ENCODE peak calls at places on chromosomes 5 and 9, in eight cellular contexts. F is right lobe of liver, C is left ventricle myocardium inferior, Y is fibroblast of lung, Q is Caco-2, R is aorta, S is pancreas, A is fibroblast of the aortic adventitia. V is an unnamed sample.

GRCh38 chr5:139379626-139380449 is 3.3 kb downstream of the SLC23A1 start:
- DNase-seq in F (peak), C (no peak), Y (no peak), Q (no peak), R (no peak), S (no peak), A (no peak), V (no peak)

GRCh38 chr9:84385357-84386040 is 44.9 kb upstream of the SLC28A3 start:
- DNase-seq in F (no peak), C (no peak), Y (no peak), Q (no peak), R (no peak), S (no peak), A (no peak), V (no peak)

GRCh38 chr5:65262094-65262493 is 219.6 kb downstream of the ADAMTS6 start:
- DNase-seq in F (no peak), C (no peak), Y (no peak), Q (no peak), R (no peak), S (peak), A (no peak), V (peak)

GRCh38 chr9:27365977-27366376 is 69.0 kb upstream of the EQTN start:
- DNase-seq in F (no peak), C (no peak), Y (no peak), Q (no peak), R (no peak), S (no peak), A (no peak), V (peak)

GRCh38 chr5:173454764-173455598 is 126.8 kb upstream of the STC2 start:
- DNase-seq in F (no peak), C (peak), Y (peak), Q (no peak), R (peak), S (no peak), A (peak), V (peak)

GRCh38 chr9:137959641-137960411 is 82.2 kb downstream of the CACNA1B start:
- DNase-seq in F (no peak), C (no peak), Y (no peak), Q (no peak), R (no peak), S (no peak), A (no peak), V (no peak)

GRCh38 chr5:174317261-174317894 is 271.9 kb downstream of the NSG2 start:
- DNase-seq in F (no peak), C (no peak), Y (peak), Q (peak), R (no peak), S (peak), A (peak), V (peak)

GRCh38 chr5:56669534-56670483 is 145.5 kb upstream of the MAP3K1 start:
- DNase-seq in F (peak), C (peak), Y (peak), Q (no peak), R (peak), S (peak), A (no peak), V (peak)

GRCh38 chr5:73132759-73133158 is 12.4 kb downstream of the TMEM171 start:
- DNase-seq in F (no peak), C (no peak), Y (no peak), Q (no peak), R (no peak), S (no peak), A (no peak), V (no peak)

GRCh38 chr9:93730643-93731042 is 154.3 kb downstream of the PHF2 start:
- DNase-seq in F (no peak), C (no peak), Y (no peak), Q (no peak), R (no peak), S (no peak), A (no peak), V (no peak)

GRCh38 chr5:1799110-1799601 is 481 bp downstream of the MRPL36 start:
- DNase-seq in F (peak), C (no peak), Y (peak), Q (no peak), R (no peak), S (peak), A (peak), V (peak)

GRCh38 chr9:84285381-84285780 is 55.2 kb downstream of the SLC28A3 start:
- DNase-seq in F (no peak), C (no peak), Y (no peak), Q (no peak), R (no peak), S (no peak), A (no peak), V (no peak)

GRCh38 chr5:16090270-16090669 is 89.3 kb downstream of the MARCHF11 start:
- DNase-seq in F (no peak), C (no peak), Y (no peak), Q (no peak), R (no peak), S (no peak), A (no peak), V (no peak)

GRCh38 chr9:34253460-34253837 is 74.6 kb downstream of the UBAP1 start:
- DNase-seq in F (no peak), C (peak), Y (peak), Q (no peak), R (no peak), S (no peak), A (peak), V (peak)

GRCh38 chr9:134965421-134965820 is 47.7 kb upstream of the FCN1 start:
- DNase-seq in F (no peak), C (no peak), Y (no peak), Q (peak), R (peak), S (peak), A (no peak), V (no peak)

GRCh38 chr9:103941104-103941503 is 153.0 kb upstream of the SMC2 start:
- DNase-seq in F (no peak), C (no peak), Y (no peak), Q (no peak), R (no peak), S (no peak), A (no peak), V (no peak)

GRCh38 chr5:178434016-178434761 is 156.0 kb downstream of the COL23A1 start:
- DNase-seq in F (no peak), C (no peak), Y (no peak), Q (no peak), R (peak), S (no peak), A (no peak), V (no peak)

GRCh38 chr9:76394896-76395244 is 644 bp upstream of the RFK start:
- DNase-seq in F (peak), C (peak), Y (no peak), Q (peak), R (no peak), S (no peak), A (peak), V (no peak)

GRCh38 chr5:39362646-39363045 is 1.6 kb downstream of the C9 start:
- DNase-seq in F (peak), C (no peak), Y (no peak), Q (no peak), R (no peak), S (no peak), A (peak), V (no peak)

GRCh38 chr5:133607451-133607850 is 4.9 kb downstream of the FSTL4 start:
- DNase-seq in F (no peak), C (no peak), Y (no peak), Q (no peak), R (no peak), S (no peak), A (no peak), V (no peak)

GRCh38 chr5:178793156-178793555 is 62.7 kb upstream of the ZNF354A start:
- DNase-seq in F (no peak), C (peak), Y (no peak), Q (peak), R (no peak), S (peak), A (no peak), V (no peak)

GRCh38 chr9:107883496-107884120 is 394.0 kb upstream of the KLF4 start:
- DNase-seq in F (no peak), C (no peak), Y (no peak), Q (no peak), R (peak), S (no peak), A (no peak), V (no peak)

GRCh38 chr9:76438841-76439588 is 20.0 kb upstream of the GCNT1 start:
- DNase-seq in F (no peak), C (no peak), Y (no peak), Q (no peak), R (no peak), S (no peak), A (no peak), V (no peak)

GRCh38 chr5:175814676-175815075 is 56.7 kb upstream of the CPLX2 start:
- DNase-seq in F (no peak), C (peak), Y (peak), Q (no peak), R (no peak), S (peak), A (peak), V (peak)

GRCh38 chr9:127059648-127060365 is 62.6 kb downstream of the ANGPTL2 start:
- DNase-seq in F (no peak), C (no peak), Y (peak), Q (no peak), R (no peak), S (no peak), A (peak), V (no peak)

GRCh38 chr9:7161469-7161868 is 403.7 kb downstream of the KDM4C start:
- DNase-seq in F (no peak), C (no peak), Y (no peak), Q (no peak), R (no peak), S (no peak), A (no peak), V (no peak)

GRCh38 chr5:114898602-114899001 is 271.1 kb downstream of the TRIM36 start:
- DNase-seq in F (no peak), C (no peak), Y (no peak), Q (no peak), R (no peak), S (no peak), A (no peak), V (no peak)

GRCh38 chr9:132851421-132851792 is 26.7 kb downstream of the AK8 start:
- DNase-seq in F (no peak), C (no peak), Y (no peak), Q (no peak), R (no peak), S (no peak), A (no peak), V (no peak)

GRCh38 chr5:85132269-85132668 is 747.6 kb upstream of the EDIL3 start:
- DNase-seq in F (no peak), C (no peak), Y (peak), Q (no peak), R (no peak), S (no peak), A (no peak), V (peak)

GRCh38 chr9:89059925-89060506 is 68.7 kb downstream of the S1PR3 start:
- DNase-seq in F (no peak), C (no peak), Y (no peak), Q (no peak), R (no peak), S (no peak), A (no peak), V (no peak)

GRCh38 chr5:126119894-126120442 is 303.2 kb upstream of the GRAMD2B start:
- DNase-seq in F (no peak), C (no peak), Y (peak), Q (no peak), R (no peak), S (no peak), A (peak), V (peak)

DNA sequence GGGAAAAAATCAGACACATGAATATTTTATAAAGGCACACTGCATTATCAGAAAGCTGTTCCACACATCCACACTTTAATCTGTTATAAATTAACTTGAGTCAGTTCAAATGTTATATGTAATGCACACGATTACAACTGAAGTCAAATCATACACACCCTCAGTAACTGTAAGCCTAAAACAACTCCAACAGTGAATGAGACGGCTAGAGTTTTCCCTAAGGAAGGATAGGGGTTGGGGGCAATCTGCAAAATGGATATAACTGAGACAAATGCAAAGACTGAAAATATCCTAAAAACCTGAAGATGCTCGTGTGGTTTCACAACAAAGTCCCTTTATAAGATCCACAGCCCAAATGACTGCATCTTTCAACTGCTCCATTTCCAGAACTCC is 166.4 kb downstream of the BNC2 start:
- DNase-seq in F (no peak), C (no peak), Y (no peak), Q (no peak), R (no peak), S (no peak), A (no peak), V (no peak)
- H3K4me3 ChIP-seq in F (no peak), C (peak), Y (peak), Q (no peak), R (peak), S (no peak), A (peak), V (peak)

GRCh38 chr5:93622240-93622885 is 39.3 kb downstream of the NR2F1 start:
- DNase-seq in F (no peak), C (no peak), Y (peak), Q (no peak), R (no peak), S (no peak), A (no peak), V (peak)
- H3K4me3 ChIP-seq in F (no peak), C (peak), Y (peak), Q (no peak), R (no peak), S (no peak), A (no peak), V (no peak)

DNA sequence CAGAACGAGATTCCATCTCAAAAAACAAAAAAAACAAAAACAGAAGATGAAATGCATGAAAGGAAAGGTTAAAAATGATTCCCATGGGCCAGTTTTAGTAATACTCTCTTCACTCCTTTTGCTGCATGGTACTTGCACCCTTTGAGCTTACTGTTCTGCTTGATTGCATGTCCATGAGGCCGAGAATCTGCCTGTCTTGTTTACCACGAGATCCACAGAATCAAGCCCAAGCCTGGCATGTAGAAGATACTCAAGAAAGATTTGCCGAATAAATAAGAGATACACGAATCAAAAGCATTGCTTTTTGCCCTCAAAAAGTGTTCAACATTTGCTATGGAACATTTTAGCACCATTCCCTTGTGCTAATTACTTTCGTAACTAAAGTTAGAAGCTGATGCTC is 1.1 kb downstream of the FAXDC2 start:
- DNase-seq in F (no peak), C (no peak), Y (no peak), Q (no peak), R (no peak), S (no peak), A (no peak), V (no peak)
- H3K4me3 ChIP-seq in F (no peak), C (peak), Y (no peak), Q (no peak), R (peak), S (peak), A (peak), V (peak)

GRCh38 chr9:69176446-69177135 is 2.5 kb downstream of the TJP2 start:
- DNase-seq in F (no peak), C (no peak), Y (peak), Q (no peak), R (no peak), S (no peak), A (no peak), V (no peak)
- H3K4me3 ChIP-seq in F (peak), C (no peak), Y (no peak), Q (no peak), R (no peak), S (no peak), A (no peak), V (no peak)

GRCh38 chr9:20594521-20594920 is 27.8 kb downstream of the MLLT3 start:
- DNase-seq in F (no peak), C (no peak), Y (no peak), Q (no peak), R (no peak), S (no peak), A (peak), V (no peak)
- H3K4me3 ChIP-seq in F (no peak), C (no peak), Y (no peak), Q (no peak), R (no peak), S (no peak), A (no peak), V (no peak)

GRCh38 chr9:38622961-38623360 is 2.6 kb upstream of the ANKRD18A start:
- DNase-seq in F (no peak), C (no peak), Y (no peak), Q (no peak), R (no peak), S (no peak), A (no peak), V (no peak)
- H3K4me3 ChIP-seq in F (no peak), C (no peak), Y (no peak), Q (no peak), R (no peak), S (no peak), A (no peak), V (no peak)

V was measured in choroid plexus epithelial cell.